ENCODE peak calls at places on chromosomes 12 and 14, in seven cellular contexts. One of them, this sample, is unnamed.

GRCh38 chr14:105026033-105026785 is 5.3 kb upstream of the CDCA4 start:
- DNase-seq in islet precursor cell: no peak
- DNase-seq in fibroblast of the aortic adventitia: no peak
- DNase-seq in left cardiac atrium: no peak
- DNase-seq in HTR-8/SVneo: peak; percentile 46
- DNase-seq in neural crest cell: no peak
- DNase-seq in HAP-1: no peak
- DNase-seq in this sample: no peak

GRCh38 chr12:63949902-63950301 is 105.4 kb downstream of the SRGAP1 start:
- DNase-seq in HTR-8/SVneo: no peak
- DNase-seq in neural crest cell: no peak
- DNase-seq in left cardiac atrium: no peak
- DNase-seq in HAP-1: no peak
- DNase-seq in fibroblast of the aortic adventitia: peak; percentile 57
- DNase-seq in islet precursor cell: no peak
- DNase-seq in this sample: no peak

GRCh38 chr12:5688226-5688625 is 256.3 kb downstream of the NTF3 start:
- DNase-seq in HTR-8/SVneo: no peak
- DNase-seq in neural crest cell: no peak
- DNase-seq in HAP-1: no peak
- DNase-seq in islet precursor cell: no peak
- DNase-seq in fibroblast of the aortic adventitia: no peak
- DNase-seq in left cardiac atrium: no peak
- DNase-seq in this sample: no peak

GRCh38 chr14:68950111-68950510 is 29.0 kb downstream of the ACTN1 start:
- DNase-seq in neural crest cell: no peak
- DNase-seq in left cardiac atrium: no peak
- DNase-seq in HTR-8/SVneo: no peak
- DNase-seq in fibroblast of the aortic adventitia: peak; percentile 54
- DNase-seq in HAP-1: no peak
- DNase-seq in islet precursor cell: no peak
- DNase-seq in this sample: no peak

GRCh38 chr14:77024171-77024627 is 4.3 kb downstream of the IRF2BPL start:
- DNase-seq in islet precursor cell: peak; percentile 79
- DNase-seq in left cardiac atrium: no peak
- DNase-seq in fibroblast of the aortic adventitia: peak; percentile 41
- DNase-seq in HTR-8/SVneo: no peak
- DNase-seq in neural crest cell: no peak
- DNase-seq in HAP-1: peak; percentile 65
- DNase-seq in this sample: peak; percentile 86

GRCh38 chr12:51663390-51663789 is 72.4 kb downstream of the SCN8A start:
- DNase-seq in neural crest cell: no peak
- DNase-seq in fibroblast of the aortic adventitia: no peak
- DNase-seq in HAP-1: no peak
- DNase-seq in left cardiac atrium: no peak
- DNase-seq in islet precursor cell: no peak
- DNase-seq in HTR-8/SVneo: no peak
- DNase-seq in this sample: no peak

GRCh38 chr12:57726884-57727757 is 11.4 kb downstream of the AGAP2 start:
- DNase-seq in left cardiac atrium: peak; percentile 56
- DNase-seq in neural crest cell: no peak
- DNase-seq in fibroblast of the aortic adventitia: no peak
- DNase-seq in islet precursor cell: peak; percentile 84
- DNase-seq in HTR-8/SVneo: no peak
- DNase-seq in HAP-1: no peak
- DNase-seq in this sample: no peak

GRCh38 chr14:57052705-57053302 is 215.9 kb downstream of the EXOC5 start:
- DNase-seq in HAP-1: no peak
- DNase-seq in left cardiac atrium: no peak
- DNase-seq in neural crest cell: no peak
- DNase-seq in islet precursor cell: no peak
- DNase-seq in fibroblast of the aortic adventitia: no peak
- DNase-seq in HTR-8/SVneo: no peak
- DNase-seq in this sample: no peak

GRCh38 chr12:91100901-91101300 is 10.4 kb downstream of the LUM start:
- DNase-seq in neural crest cell: no peak
- DNase-seq in HTR-8/SVneo: no peak
- DNase-seq in islet precursor cell: no peak
- DNase-seq in left cardiac atrium: no peak
- DNase-seq in fibroblast of the aortic adventitia: no peak
- DNase-seq in HAP-1: no peak
- DNase-seq in this sample: no peak

GRCh38 chr12:66290716-66291200 is 11.5 kb upstream of the HELB start:
- DNase-seq in fibroblast of the aortic adventitia: no peak
- DNase-seq in HTR-8/SVneo: no peak
- DNase-seq in left cardiac atrium: no peak
- DNase-seq in neural crest cell: no peak
- DNase-seq in islet precursor cell: no peak
- DNase-seq in HAP-1: no peak
- DNase-seq in this sample: no peak

GRCh38 chr14:67537736-67538135 is 4.6 kb downstream of the PLEKHH1 start:
- DNase-seq in islet precursor cell: no peak
- DNase-seq in left cardiac atrium: no peak
- DNase-seq in HAP-1: no peak
- DNase-seq in fibroblast of the aortic adventitia: no peak
- DNase-seq in neural crest cell: no peak
- DNase-seq in HTR-8/SVneo: no peak
- DNase-seq in this sample: no peak

GRCh38 chr12:1593232-1594044 is 943 bp downstream of the FBXL14 start:
- DNase-seq in HAP-1: peak; percentile 67
- DNase-seq in left cardiac atrium: peak; percentile 48
- DNase-seq in islet precursor cell: peak; percentile 84
- DNase-seq in HTR-8/SVneo: peak; percentile 53
- DNase-seq in neural crest cell: no peak
- DNase-seq in fibroblast of the aortic adventitia: no peak
- DNase-seq in this sample: no peak

GRCh38 chr12:112121780-112122565 is 3.4 kb upstream of the TRAFD1 start:
- DNase-seq in left cardiac atrium: peak; percentile 80
- DNase-seq in HAP-1: no peak
- DNase-seq in fibroblast of the aortic adventitia: peak; percentile 91
- DNase-seq in neural crest cell: no peak
- DNase-seq in islet precursor cell: peak; percentile 66
- DNase-seq in HTR-8/SVneo: no peak
- DNase-seq in this sample: no peak

GRCh38 chr14:76298896-76299295 is 77.0 kb upstream of the ESRRB start:
- DNase-seq in islet precursor cell: peak; percentile 4
- DNase-seq in fibroblast of the aortic adventitia: no peak
- DNase-seq in neural crest cell: no peak
- DNase-seq in left cardiac atrium: no peak
- DNase-seq in HTR-8/SVneo: no peak
- DNase-seq in HAP-1: no peak
- DNase-seq in this sample: no peak

GRCh38 chr12:21697829-21698630 is 40.4 kb upstream of the LDHB start:
- DNase-seq in HAP-1: no peak
- DNase-seq in HTR-8/SVneo: no peak
- DNase-seq in left cardiac atrium: no peak
- DNase-seq in neural crest cell: no peak
- DNase-seq in fibroblast of the aortic adventitia: peak; percentile 78
- DNase-seq in islet precursor cell: no peak
- DNase-seq in this sample: peak; percentile 54

GRCh38 chr12:44193281-44193680 is 357.4 kb downstream of the TMEM117 start:
- DNase-seq in neural crest cell: no peak
- DNase-seq in left cardiac atrium: no peak
- DNase-seq in HTR-8/SVneo: no peak
- DNase-seq in islet precursor cell: peak; percentile 63
- DNase-seq in fibroblast of the aortic adventitia: no peak
- DNase-seq in HAP-1: no peak
- DNase-seq in this sample: peak; percentile 6

GRCh38 chr12:103806807-103807206 is 34.2 kb downstream of the NT5DC3 start:
- DNase-seq in fibroblast of the aortic adventitia: peak; percentile 81
- DNase-seq in islet precursor cell: no peak
- DNase-seq in neural crest cell: no peak
- DNase-seq in HTR-8/SVneo: no peak
- DNase-seq in left cardiac atrium: no peak
- DNase-seq in HAP-1: no peak
- DNase-seq in this sample: no peak

GRCh38 chr14:53006931-53007330 is 56.1 kb upstream of the FERMT2 start:
- DNase-seq in left cardiac atrium: no peak
- DNase-seq in neural crest cell: no peak
- DNase-seq in fibroblast of the aortic adventitia: no peak
- DNase-seq in HAP-1: no peak
- DNase-seq in islet precursor cell: no peak
- DNase-seq in HTR-8/SVneo: no peak
- DNase-seq in this sample: no peak

GRCh38 chr14:92108345-92109254 is 2.2 kb upstream of the ATXN3 start:
- DNase-seq in islet precursor cell: peak; percentile 62
- DNase-seq in fibroblast of the aortic adventitia: no peak
- DNase-seq in left cardiac atrium: no peak
- DNase-seq in HAP-1: peak; percentile 86
- DNase-seq in neural crest cell: peak; percentile 11
- DNase-seq in HTR-8/SVneo: no peak
- DNase-seq in this sample: no peak

GRCh38 chr12:77354766-77355362 is 289.5 kb upstream of the E2F7 start:
- DNase-seq in HTR-8/SVneo: no peak
- DNase-seq in fibroblast of the aortic adventitia: peak; percentile 27
- DNase-seq in neural crest cell: no peak
- DNase-seq in HAP-1: no peak
- DNase-seq in left cardiac atrium: no peak
- DNase-seq in islet precursor cell: no peak
- DNase-seq in this sample: no peak

GRCh38 chr12:50581226-50582184 is 76.7 kb downstream of the DIP2B start:
- DNase-seq in islet precursor cell: peak; percentile 71
- DNase-seq in HAP-1: no peak
- DNase-seq in HTR-8/SVneo: no peak
- DNase-seq in neural crest cell: no peak
- DNase-seq in fibroblast of the aortic adventitia: peak; percentile 55
- DNase-seq in left cardiac atrium: no peak
- DNase-seq in this sample: no peak

GRCh38 chr14:93246534-93246933 is 39.5 kb downstream of the UBR7 start:
- DNase-seq in neural crest cell: no peak
- DNase-seq in fibroblast of the aortic adventitia: no peak
- DNase-seq in HTR-8/SVneo: no peak
- DNase-seq in left cardiac atrium: no peak
- DNase-seq in HAP-1: no peak
- DNase-seq in islet precursor cell: no peak
- DNase-seq in this sample: no peak

GRCh38 chr14:101467181-101467926 is 93.9 kb upstream of the DIO3 start:
- DNase-seq in fibroblast of the aortic adventitia: no peak
- DNase-seq in HAP-1: no peak
- DNase-seq in HTR-8/SVneo: no peak
- DNase-seq in left cardiac atrium: no peak
- DNase-seq in islet precursor cell: peak; percentile 36
- DNase-seq in neural crest cell: no peak
- DNase-seq in this sample: no peak

GRCh38 chr14:100400115-100400514 is 77.0 kb downstream of the SLC25A47 start:
- DNase-seq in islet precursor cell: no peak
- DNase-seq in left cardiac atrium: no peak
- DNase-seq in HTR-8/SVneo: no peak
- DNase-seq in neural crest cell: no peak
- DNase-seq in fibroblast of the aortic adventitia: no peak
- DNase-seq in HAP-1: no peak
- DNase-seq in this sample: no peak

GRCh38 chr12:124233846-124234620 is 60.9 kb upstream of the RFLNA start:
- DNase-seq in HAP-1: no peak
- DNase-seq in HTR-8/SVneo: no peak
- DNase-seq in islet precursor cell: peak; percentile 70
- DNase-seq in left cardiac atrium: peak; percentile 34
- DNase-seq in fibroblast of the aortic adventitia: peak; percentile 34
- DNase-seq in neural crest cell: no peak
- DNase-seq in this sample: no peak

GRCh38 chr12:78187741-78188140 is 357.0 kb downstream of the NAV3 start:
- DNase-seq in HAP-1: no peak
- DNase-seq in islet precursor cell: no peak
- DNase-seq in fibroblast of the aortic adventitia: no peak
- DNase-seq in left cardiac atrium: no peak
- DNase-seq in HTR-8/SVneo: no peak
- DNase-seq in neural crest cell: no peak
- DNase-seq in this sample: no peak

GRCh38 chr12:48980389-48980952 is 2.3 kb downstream of the WNT1 start:
- DNase-seq in HTR-8/SVneo: no peak
- DNase-seq in HAP-1: no peak
- DNase-seq in neural crest cell: no peak
- DNase-seq in left cardiac atrium: no peak
- DNase-seq in islet precursor cell: peak; percentile 89
- DNase-seq in fibroblast of the aortic adventitia: no peak
- DNase-seq in this sample: no peak

GRCh38 chr12:10362828-10363664 is 26.8 kb downstream of the KLRK1 start:
- DNase-seq in HAP-1: no peak
- DNase-seq in islet precursor cell: no peak
- DNase-seq in left cardiac atrium: no peak
- DNase-seq in HTR-8/SVneo: no peak
- DNase-seq in neural crest cell: no peak
- DNase-seq in fibroblast of the aortic adventitia: no peak
- DNase-seq in this sample: no peak

GRCh38 chr12:3252416-3252815 is 175.2 kb downstream of the TSPAN9 start:
- DNase-seq in fibroblast of the aortic adventitia: peak; percentile 90
- DNase-seq in islet precursor cell: no peak
- DNase-seq in neural crest cell: no peak
- DNase-seq in HTR-8/SVneo: no peak
- DNase-seq in HAP-1: no peak
- DNase-seq in left cardiac atrium: peak; percentile 90
- DNase-seq in this sample: no peak

GRCh38 chr12:65420941-65421340 is 142.5 kb downstream of the MSRB3 start:
- DNase-seq in HTR-8/SVneo: no peak
- DNase-seq in HAP-1: no peak
- DNase-seq in neural crest cell: no peak
- DNase-seq in islet precursor cell: no peak
- DNase-seq in left cardiac atrium: no peak
- DNase-seq in fibroblast of the aortic adventitia: no peak
- DNase-seq in this sample: no peak

This sample was measured in NT2/D1.